ENCODE peak calls at places on chromosomes 1 and 21, in four cellular contexts. O, P, J and M are unnamed samples.

GRCh38 chr1:111756124-111756513 is 418 bp downstream of the DDX20 start:
- DNase-seq in P (no peak), O (no peak), J (no peak), M (no peak)

GRCh38 chr1:30758785-30759380 is 1.3 kb upstream of the LAPTM5 start:
- DNase-seq in J (peak; percentile 50), O (no peak), P (no peak), M (peak; percentile 35)

GRCh38 chr21:46099476-46099875 is 1.6 kb downstream of the COL6A2 start:
- DNase-seq in J (no peak), P (no peak), O (peak; percentile 65), M (no peak)

GRCh38 chr1:205239078-205239477 is 11.3 kb downstream of the TMCC2 start:
- DNase-seq in O (no peak), P (no peak), J (no peak), M (no peak)

GRCh38 chr1:221439734-221440436 is 302.0 kb downstream of the DUSP10 start:
- DNase-seq in J (no peak), O (no peak), P (no peak), M (peak; percentile 99)

GRCh38 chr1:61098906-61099437 is 16.6 kb downstream of the NFIA start:
- DNase-seq in J (no peak), O (no peak), P (no peak), M (no peak)

GRCh38 chr21:25717491-25718139 is 17.1 kb downstream of the ATP5PF start:
- DNase-seq in O (no peak), J (no peak), P (no peak), M (no peak)

GRCh38 chr1:31760422-31760900 is 3.7 kb downstream of the ADGRB2 start:
- DNase-seq in J (peak; percentile 53), O (no peak), P (no peak), M (no peak)

GRCh38 chr1:201565771-201566528 is 27.0 kb downstream of the NAV1 start:
- DNase-seq in O (no peak), P (no peak), J (no peak), M (no peak)

GRCh38 chr1:207414606-207415108 is 39.5 kb upstream of the CR2 start:
- DNase-seq in P (no peak), O (no peak), J (no peak), M (no peak)

GRCh38 chr1:170214117-170214979 is 68.6 kb downstream of the NTMT2 start:
- DNase-seq in O (no peak), P (no peak), J (no peak), M (no peak)

GRCh38 chr1:109253803-109254620 is 4.7 kb downstream of the CELSR2 start:
- DNase-seq in J (no peak), O (no peak), P (no peak), M (no peak)

GRCh38 chr1:60171793-60172192 is 98.2 kb upstream of the C1orf87 start:
- DNase-seq in O (no peak), P (no peak), J (no peak), M (peak; percentile 90)

GRCh38 chr1:246567258-246568235 is 1.3 kb downstream of the CNST start:
- DNase-seq in J (no peak), O (no peak), P (no peak), M (peak; percentile 58)

GRCh38 chr1:112358061-112358770 is 37.8 kb upstream of the CTTNBP2NL start:
- DNase-seq in J (no peak), O (no peak), P (no peak), M (no peak)

GRCh38 chr1:8061210-8061609 is 35.1 kb upstream of the ERRFI1 start:
- DNase-seq in P (no peak), O (peak; percentile 66), J (no peak), M (peak; percentile 98)